ENCODE peak calls at places on chromosomes 13 and 19, in five cellular contexts. O, X, H, Z and C are unnamed samples.

GRCh38 chr19:53068199-53068598 is 23.7 kb downstream of the ERVV-2 start:
- DNase-seq in O (no peak), X (no peak), H (no peak), Z (no peak), C (no peak)

GRCh38 chr19:17755977-17756670 is 4.8 kb downstream of the FCHO1 start:
- DNase-seq in O (peak; percentile 78), X (peak; percentile 24), H (no peak), Z (no peak), C (no peak)

GRCh38 chr13:67619987-67620386 is 389.9 kb upstream of the PCDH9 start:
- DNase-seq in O (no peak), X (no peak), H (no peak), Z (no peak), C (no peak)

GRCh38 chr19:48424694-48425219 is 21.0 kb upstream of the GRWD1 start:
- DNase-seq in O (no peak), X (no peak), H (no peak), Z (no peak), C (no peak)

GRCh38 chr13:87676254-87677042 is 5.3 kb downstream of the SLITRK5 start:
- DNase-seq in O (no peak), X (no peak), H (no peak), Z (no peak), C (no peak)

GRCh38 chr13:31521466-31521865 is 217.9 kb upstream of the RXFP2 start:
- DNase-seq in O (no peak), X (no peak), H (no peak), Z (no peak), C (no peak)

GRCh38 chr13:96984061-96984508 is 10.2 kb downstream of the OXGR1 start:
- DNase-seq in O (peak; percentile 78), X (no peak), H (peak; percentile 64), Z (no peak), C (no peak)

GRCh38 chr13:71156550-71156949 is 710.5 kb downstream of the DACH1 start:
- DNase-seq in O (no peak), X (no peak), H (no peak), Z (no peak), C (no peak)

GRCh38 chr19:30710721-30711120 is 338.5 kb downstream of the ZNF536 start:
- DNase-seq in O (no peak), X (no peak), H (no peak), Z (no peak), C (no peak)

GRCh38 chr19:658916-659839 is 3.8 kb downstream of the RNF126 start:
- DNase-seq in O (peak; percentile 39), X (no peak), H (peak; percentile 97), Z (no peak), C (no peak)

GRCh38 chr13:59522652-59523051 is 641.1 kb downstream of the DIAPH3 start:
- DNase-seq in O (no peak), X (no peak), H (no peak), Z (no peak), C (no peak)

GRCh38 chr13:59521549-59521948 is 642.2 kb downstream of the DIAPH3 start:
- DNase-seq in O (no peak), X (no peak), H (no peak), Z (no peak), C (no peak)

GRCh38 chr13:59514316-59514715 is 649.4 kb downstream of the DIAPH3 start:
- DNase-seq in O (no peak), X (no peak), H (no peak), Z (no peak), C (no peak)

DNA sequence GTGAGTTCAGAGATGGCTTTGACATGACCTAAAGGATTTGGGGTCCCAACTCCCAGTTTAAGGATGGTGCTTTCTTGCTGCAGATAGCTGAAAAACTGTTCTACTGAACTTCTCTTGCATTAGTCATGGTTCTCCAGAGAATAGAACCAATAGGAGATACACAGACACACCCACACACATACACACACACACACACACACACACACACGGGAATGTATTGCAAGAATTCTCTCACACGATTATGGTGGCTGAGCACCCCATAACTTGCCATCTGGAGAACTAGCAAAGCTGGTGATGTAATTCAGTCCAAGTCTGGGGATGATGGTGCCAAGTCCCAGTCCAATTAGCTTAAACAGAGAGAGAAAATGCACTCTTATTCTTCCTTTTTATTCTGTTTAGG is 644.0 kb downstream of the DIAPH3 start:
- DNase-seq in O (no peak), X (no peak), H (no peak), Z (no peak), C (no peak)
- TF ChIP-seq CTCF in O (no peak), X (no peak), H (no peak), Z (no peak), C (no peak)

GRCh38 chr19:13794752-13795589 is at the start of gene ZSWIM4:
- DNase-seq in O (peak; percentile 99), X (peak; percentile 96), H (peak; percentile 100), Z (peak; percentile 98), C (peak; percentile 99)

GRCh38 chr19:13795595-13796300 is 505 bp downstream of the ZSWIM4 start:
- DNase-seq in O (no peak), X (no peak), H (peak; percentile 24), Z (no peak), C (no peak)

GRCh38 chr19:13797870-13798269 is 2.6 kb downstream of the ZSWIM4 start:
- DNase-seq in O (peak; percentile 65), X (no peak), H (peak; percentile 80), Z (no peak), C (no peak)

GRCh38 chr19:13797058-13797440 is 1.8 kb downstream of the ZSWIM4 start:
- DNase-seq in O (no peak), X (no peak), H (no peak), Z (no peak), C (no peak)

GRCh38 chr19:13796301-13797057 is 1.2 kb downstream of the ZSWIM4 start:
- DNase-seq in O (peak; percentile 53), X (no peak), H (peak; percentile 96), Z (peak; percentile 60), C (no peak)
- TF ChIP-seq CTCF in O (no peak), X (no peak), H (no peak), Z (no peak), C (no peak)

GRCh38 chr19:5686326-5686646 is 3.8 kb upstream of the RPL36 start:
- DNase-seq in O (no peak), X (no peak), H (no peak), Z (no peak), C (no peak)

GRCh38 chr19:5684694-5685430 is 4.0 kb downstream of the HSD11B1L start:
- DNase-seq in O (no peak), X (no peak), H (no peak), Z (no peak), C (no peak)

GRCh38 chr19:5686647-5687359 is 3.3 kb upstream of the RPL36 start:
- DNase-seq in O (peak; percentile 99), X (peak; percentile 99), H (peak; percentile 90), Z (peak; percentile 90), C (peak; percentile 99)

GRCh38 chr19:5690125-5690954 is at the start of gene RPL36:
- DNase-seq in O (peak; percentile 99), X (peak; percentile 99), H (peak; percentile 95), Z (peak; percentile 92), C (peak; percentile 100)

GRCh38 chr19:5687360-5688198 is 2.5 kb upstream of the RPL36 start:
- DNase-seq in O (no peak), X (no peak), H (no peak), Z (no peak), C (no peak)
- TF ChIP-seq CTCF in O (no peak), X (no peak), H (no peak), Z (peak; percentile 1), C (peak; percentile 16)

GRCh38 chr19:37905936-37906867 is at the start of gene WDR87:
- DNase-seq in O (peak; percentile 48), X (peak; percentile 71), H (peak; percentile 31), Z (no peak), C (peak; percentile 87)
- TF ChIP-seq CTCF in O (no peak), X (no peak), H (no peak), Z (no peak), C (no peak)

GRCh38 chr19:44587863-44588752 is 25.3 kb upstream of the IGSF23 start:
- DNase-seq in O (no peak), X (no peak), H (peak; percentile 74), Z (peak; percentile 78), C (no peak)
- TF ChIP-seq CTCF in O (peak; percentile 32), X (no peak), H (peak; percentile 13), Z (peak; percentile 35), C (no peak)

GRCh38 chr19:4701557-4701956 is 22.1 kb downstream of the DPP9 start:
- DNase-seq in O (no peak), X (no peak), H (no peak), Z (no peak), C (no peak)

GRCh38 chr19:4702764-4703163 is 20.9 kb downstream of the DPP9 start:
- DNase-seq in O (no peak), X (no peak), H (no peak), Z (no peak), C (no peak)

GRCh38 chr19:4703671-4704316 is 19.8 kb downstream of the DPP9 start:
- DNase-seq in O (no peak), X (no peak), H (no peak), Z (no peak), C (no peak)

GRCh38 chr19:4699826-4700572 is 23.6 kb downstream of the DPP9 start:
- DNase-seq in O (no peak), X (no peak), H (no peak), Z (no peak), C (no peak)

GRCh38 chr19:4700573-4700970 is 23.1 kb downstream of the DPP9 start:
- DNase-seq in O (no peak), X (no peak), H (no peak), Z (no peak), C (no peak)
- TF ChIP-seq CTCF in O (no peak), X (no peak), H (no peak), Z (peak; percentile 30), C (no peak)

GRCh38 chr13:82758056-82758455 is 1124.2 kb downstream of the SLITRK1 start:
- DNase-seq in O (no peak), X (no peak), H (peak; percentile 46), Z (peak; percentile 7), C (no peak)
- TF ChIP-seq CTCF in O (no peak), X (peak; percentile 33), H (peak; percentile 59), Z (peak; percentile 36), C (peak; percentile 56)

GRCh38 chr13:22103046-22103445 is 432.2 kb downstream of the FGF9 start:
- DNase-seq in O (no peak), X (no peak), H (no peak), Z (no peak), C (no peak)
- TF ChIP-seq CTCF in O (no peak), X (peak; percentile 23), H (no peak), Z (peak; percentile 24), C (no peak)